ENCODE peak calls at places on chromosome 2, in six cellular contexts. One of them, this sample, is unnamed.

GRCh38 chr2:12715878-12716249 is 872 bp upstream of the TRIB2 start:
- DNase-seq in endothelial cell of umbilical vein: peak
- DNase-seq in nucleus accumbens: peak
- DNase-seq in GOT3: no peak
- DNase-seq in effector memory CD4-positive, alpha-beta T cell: peak
- DNase-seq in LoVo: peak
- DNase-seq in this sample: peak

GRCh38 chr2:32777714-32778113 is 149.9 kb downstream of the TTC27 start:
- DNase-seq in GOT3: no peak
- DNase-seq in LoVo: no peak
- DNase-seq in nucleus accumbens: no peak
- DNase-seq in effector memory CD4-positive, alpha-beta T cell: no peak
- DNase-seq in endothelial cell of umbilical vein: no peak
- DNase-seq in this sample: no peak

GRCh38 chr2:239386001-239386670 is 14.7 kb downstream of the HDAC4 start:
- DNase-seq in GOT3: no peak
- DNase-seq in effector memory CD4-positive, alpha-beta T cell: no peak
- DNase-seq in endothelial cell of umbilical vein: no peak
- DNase-seq in LoVo: no peak
- DNase-seq in nucleus accumbens: no peak
- DNase-seq in this sample: no peak

GRCh38 chr2:69848186-69848790 is 18.8 kb downstream of the GMCL1 start:
- DNase-seq in GOT3: no peak
- DNase-seq in effector memory CD4-positive, alpha-beta T cell: no peak
- DNase-seq in endothelial cell of umbilical vein: no peak
- DNase-seq in LoVo: no peak
- DNase-seq in nucleus accumbens: no peak
- DNase-seq in this sample: no peak

GRCh38 chr2:120013569-120014223 is 819 bp downstream of the EPB41L5 start:
- DNase-seq in effector memory CD4-positive, alpha-beta T cell: no peak
- DNase-seq in GOT3: no peak
- DNase-seq in LoVo: no peak
- DNase-seq in endothelial cell of umbilical vein: peak
- DNase-seq in nucleus accumbens: peak
- DNase-seq in this sample: no peak

GRCh38 chr2:31413876-31414550 is 529 bp downstream of the XDH start:
- DNase-seq in nucleus accumbens: no peak
- DNase-seq in LoVo: no peak
- DNase-seq in GOT3: no peak
- DNase-seq in effector memory CD4-positive, alpha-beta T cell: no peak
- DNase-seq in endothelial cell of umbilical vein: no peak
- DNase-seq in this sample: peak

GRCh38 chr2:15560404-15560987 is 638 bp downstream of the NBAS start:
- DNase-seq in endothelial cell of umbilical vein: peak
- DNase-seq in GOT3: no peak
- DNase-seq in LoVo: no peak
- DNase-seq in effector memory CD4-positive, alpha-beta T cell: no peak
- DNase-seq in nucleus accumbens: peak
- DNase-seq in this sample: no peak

GRCh38 chr2:107384426-107384825 is 442.3 kb upstream of the RGPD4 start:
- DNase-seq in GOT3: no peak
- DNase-seq in LoVo: no peak
- DNase-seq in nucleus accumbens: no peak
- DNase-seq in effector memory CD4-positive, alpha-beta T cell: no peak
- DNase-seq in endothelial cell of umbilical vein: no peak
- DNase-seq in this sample: no peak

GRCh38 chr2:170013802-170014551 is 164.0 kb upstream of the MYO3B start:
- DNase-seq in LoVo: no peak
- DNase-seq in effector memory CD4-positive, alpha-beta T cell: no peak
- DNase-seq in endothelial cell of umbilical vein: peak
- DNase-seq in GOT3: no peak
- DNase-seq in nucleus accumbens: no peak
- DNase-seq in this sample: no peak

This sample was measured in T-helper 2 cell treated with Interferon-gamma antibody and Interleukin-4, amounts not matched to agents 5 μg/mL and 100 μg/mL, for 36 hours.